ENCODE peak calls at places on chromosomes 6 and 20, in six cellular contexts. L is CD8-positive, alpha-beta memory T cell; M is T-cell; E is COR-L47; V is spleen; Q is activated CD8-positive, alpha-beta memory T cell treated with anti-CD3 and anti-CD28 coated beads, Interleukin-2, amount 50 U/mL, for 4 hours. X is an unnamed sample.

GRCh38 chr6:11042750-11043551 is 1.2 kb downstream of the ELOVL2 start:
- DNase-seq in L (no peak), M (no peak), E (no peak), V (no peak), Q (no peak), X (peak)

GRCh38 chr20:49892260-49893216 is 22.8 kb downstream of the SPATA2 start:
- DNase-seq in L (no peak), M (no peak), E (no peak), V (peak), Q (no peak), X (no peak)

GRCh38 chr6:40788661-40789111 is 201.5 kb upstream of the LRFN2 start:
- DNase-seq in L (no peak), M (peak), E (no peak), V (no peak), Q (no peak), X (no peak)

GRCh38 chr20:19807901-19808300 is 49.8 kb downstream of the RIN2 start:
- DNase-seq in L (no peak), M (no peak), E (no peak), V (no peak), Q (no peak), X (peak)

GRCh38 chr20:50655325-50655880 is 35.9 kb downstream of the RIPOR3 start:
- DNase-seq in L (no peak), M (no peak), E (no peak), V (no peak), Q (no peak), X (no peak)

GRCh38 chr6:137936798-137937197 is 69.7 kb downstream of the TNFAIP3 start:
- DNase-seq in L (no peak), M (no peak), E (no peak), V (no peak), Q (no peak), X (no peak)

GRCh38 chr6:41747256-41748101 is at the start of gene PGC:
- DNase-seq in L (no peak), M (no peak), E (no peak), V (no peak), Q (no peak), X (no peak)

GRCh38 chr6:106026748-106027147 is 59.4 kb upstream of the PRDM1 start:
- DNase-seq in L (no peak), M (no peak), E (no peak), V (no peak), Q (no peak), X (no peak)

GRCh38 chr6:145882121-145882531 is 67.5 kb upstream of the FBXO30 start:
- DNase-seq in L (no peak), M (no peak), E (no peak), V (no peak), Q (no peak), X (no peak)

GRCh38 chr20:51631011-51631950 is 88.8 kb upstream of the NFATC2 start:
- DNase-seq in L (no peak), M (peak), E (no peak), V (no peak), Q (no peak), X (no peak)

GRCh38 chr6:30939473-30939872 is 1.3 kb upstream of the MUCL3 start:
- DNase-seq in L (no peak), M (no peak), E (no peak), V (no peak), Q (no peak), X (no peak)

GRCh38 chr6:38510205-38510604 is 129.5 kb downstream of the BTBD9 start:
- DNase-seq in L (no peak), M (no peak), E (no peak), V (no peak), Q (no peak), X (no peak)

GRCh38 chr20:50366270-50367103 is 143.7 kb upstream of the PTPN1 start:
- DNase-seq in L (no peak), M (no peak), E (peak), V (no peak), Q (no peak), X (peak)

GRCh38 chr20:22949710-22950109 is 85.4 kb upstream of the SSTR4 start:
- DNase-seq in L (no peak), M (no peak), E (no peak), V (no peak), Q (no peak), X (no peak)

GRCh38 chr6:156886409-156886808 is 109.2 kb downstream of the ARID1B start:
- DNase-seq in L (no peak), M (no peak), E (no peak), V (no peak), Q (no peak), X (no peak)

GRCh38 chr20:14838663-14839650 is 501.5 kb upstream of the FLRT3 start:
- DNase-seq in L (no peak), M (no peak), E (peak), V (no peak), Q (no peak), X (no peak)

GRCh38 chr20:59421920-59422637 is 121.7 kb downstream of the EDN3 start:
- DNase-seq in L (no peak), M (no peak), E (no peak), V (no peak), Q (no peak), X (no peak)

GRCh38 chr20:23023621-23024187 is 11.4 kb upstream of the SSTR4 start:
- DNase-seq in L (no peak), M (no peak), E (no peak), V (no peak), Q (no peak), X (no peak)

X was measured in NCI-H345.